ENCODE peak calls at places on chromosomes 6 and 20, in ten cellular contexts. B is neuronal stem cell; L is effector CD4-positive, alpha-beta T cell; G is fibroblast of mammary gland; T is T-helper 2 cell; Q is ureter; F is activated CD4-positive, CD25-positive, alpha-beta regulatory T cell; W is CD8-positive, alpha-beta T cell; Z is Kasumi-1; R is AG09319. S is an unnamed sample.

GRCh38 chr6:24925661-24926060 is 10.1 kb downstream of the RIPOR2 start:
- DNase-seq in B (no peak), Q (no peak), G (no peak), L (no peak), F (no peak), Z (no peak), R (no peak), T (no peak), W (no peak), S (no peak)

GRCh38 chr20:45235995-45236394 is 14.8 kb downstream of the SEMG2 start:
- DNase-seq in Q (no peak), L (no peak), W (no peak), R (no peak), G (no peak), B (no peak), T (no peak), F (no peak), Z (no peak), S (peak; percentile 20)

GRCh38 chr20:4811661-4812181 is 90.0 kb downstream of the PRND start:
- DNase-seq in Q (peak; percentile 59), B (no peak), Z (peak; percentile 91), W (peak; percentile 87), F (peak; percentile 21), T (peak; percentile 81), L (peak; percentile 51), G (no peak), R (no peak), S (no peak)

GRCh38 chr6:155154158-155154830 is 109.5 kb upstream of the CLDN20 start:
- DNase-seq in R (no peak), B (no peak), F (no peak), Q (no peak), T (no peak), L (no peak), Z (peak; percentile 62), W (no peak), G (peak; percentile 89), S (no peak)

GRCh38 chr20:4153251-4153650 is 137.9 kb upstream of the RNF24 start:
- DNase-seq in Q (no peak), T (no peak), W (no peak), L (no peak), B (no peak), F (no peak), R (no peak), G (no peak), Z (no peak), S (no peak)

GRCh38 chr6:95240514-95240913 is 336.8 kb upstream of the MANEA start:
- DNase-seq in F (no peak), Z (no peak), L (no peak), T (no peak), W (no peak), B (no peak), R (no peak), G (peak; percentile 24), Q (no peak), S (no peak)

GRCh38 chr20:24813080-24813479 is 136.0 kb upstream of the CST7 start:
- DNase-seq in R (no peak), F (no peak), Z (no peak), W (no peak), L (no peak), B (no peak), Q (no peak), T (no peak), G (no peak), S (no peak)

GRCh38 chr6:122697458-122697857 is 82.1 kb upstream of the FABP7 start:
- DNase-seq in Z (no peak), W (no peak), R (no peak), B (no peak), G (no peak), T (no peak), L (no peak), Q (no peak), F (no peak), S (no peak)

GRCh38 chr6:110534731-110535164 is 58.3 kb upstream of the SLC22A16 start:
- DNase-seq in G (peak; percentile 96), F (no peak), B (no peak), Z (no peak), Q (no peak), L (no peak), W (no peak), T (no peak), R (no peak), S (no peak)

GRCh38 chr6:12937971-12938370 is 221.4 kb downstream of the PHACTR1 start:
- DNase-seq in G (no peak), B (no peak), Z (no peak), W (no peak), F (no peak), Q (no peak), T (no peak), L (no peak), R (no peak), S (no peak)

GRCh38 chr6:38387994-38388393 is 251.7 kb downstream of the BTBD9 start:
- DNase-seq in G (peak; percentile 71), F (no peak), W (no peak), Z (no peak), Q (no peak), B (no peak), T (no peak), L (no peak), R (peak; percentile 88), S (no peak)

GRCh38 chr6:21935561-21936028 is 342.0 kb downstream of the SOX4 start:
- DNase-seq in R (peak; percentile 76), G (peak; percentile 72), W (no peak), L (no peak), Z (peak; percentile 73), T (no peak), Q (no peak), F (no peak), B (no peak), S (no peak)

GRCh38 chr6:114171473-114171872 is 171.3 kb downstream of the HS3ST5 start:
- DNase-seq in Q (no peak), W (no peak), B (no peak), R (no peak), T (no peak), G (no peak), L (no peak), F (no peak), Z (no peak), S (no peak)

GRCh38 chr20:58450259-58450658 is 61.2 kb downstream of the VAPB start:
- DNase-seq in L (no peak), Q (no peak), R (no peak), Z (no peak), G (peak; percentile 52), W (no peak), F (no peak), T (no peak), B (no peak), S (no peak)

GRCh38 chr6:3318821-3319540 is 60.2 kb downstream of the PSMG4 start:
- DNase-seq in R (no peak), Z (no peak), Q (no peak), G (no peak), L (no peak), B (no peak), F (no peak), W (no peak), T (no peak), S (no peak)

GRCh38 chr6:89260832-89261231 is 43.7 kb upstream of the GABRR1 start:
- DNase-seq in Q (no peak), Z (peak; percentile 57), G (no peak), L (no peak), B (no peak), F (no peak), T (no peak), W (no peak), R (no peak), S (no peak)

GRCh38 chr20:60808003-60808402 is 444.1 kb upstream of the CDH4 start:
- DNase-seq in R (no peak), Q (no peak), F (no peak), T (no peak), B (no peak), Z (no peak), L (no peak), G (no peak), W (no peak), S (no peak)

GRCh38 chr6:88586371-88587157 is 376.9 kb downstream of the RNGTT start:
- DNase-seq in R (no peak), G (peak; percentile 43), F (no peak), B (no peak), T (no peak), W (no peak), L (no peak), Q (no peak), Z (no peak), S (no peak)

GRCh38 chr6:25171301-25171700 is 107.9 kb upstream of the CARMIL1 start:
- DNase-seq in Q (no peak), G (no peak), L (no peak), F (no peak), W (no peak), R (no peak), Z (no peak), B (no peak), T (no peak), S (no peak)

GRCh38 chr20:61346996-61347906 is 95.2 kb downstream of the CDH4 start:
- DNase-seq in T (no peak), B (no peak), Z (no peak), L (no peak), G (no peak), W (no peak), F (no peak), R (no peak), Q (no peak), S (no peak)

GRCh38 chr20:25259788-25260254 is 11.9 kb downstream of the PYGB start:
- DNase-seq in T (no peak), B (no peak), L (no peak), R (no peak), G (no peak), Q (peak; percentile 27), Z (no peak), F (no peak), W (peak; percentile 60), S (no peak)

GRCh38 chr6:130620338-130620781 is 206.8 kb upstream of the SMLR1 start:
- DNase-seq in G (peak; percentile 53), F (no peak), B (no peak), W (no peak), L (no peak), Q (no peak), R (no peak), Z (no peak), T (no peak), S (no peak)

GRCh38 chr20:14337400-14338171 is at the start of gene FLRT3:
- DNase-seq in F (no peak), R (peak; percentile 90), T (no peak), G (peak; percentile 96), Q (peak; percentile 90), B (peak; percentile 91), L (no peak), Z (peak; percentile 90), W (no peak), S (peak; percentile 70)

GRCh38 chr6:36735110-36735971 is 37.7 kb downstream of the RAB44 start:
- DNase-seq in W (no peak), B (no peak), F (no peak), Z (peak; percentile 87), L (no peak), G (peak; percentile 76), R (peak; percentile 80), T (no peak), Q (peak; percentile 84), S (no peak)

GRCh38 chr6:76264466-76264865 is 192.0 kb upstream of the IMPG1 start:
- DNase-seq in L (no peak), F (no peak), G (no peak), T (no peak), B (no peak), R (no peak), Z (no peak), W (no peak), Q (no peak), S (no peak)

GRCh38 chr20:22341508-22341907 is 242.9 kb downstream of the FOXA2 start:
- DNase-seq in Z (no peak), T (no peak), Q (no peak), W (no peak), B (no peak), F (no peak), L (no peak), R (no peak), G (peak; percentile 34), S (no peak)

GRCh38 chr20:48720256-48721020 is 107.4 kb downstream of the PREX1 start:
- DNase-seq in T (no peak), R (no peak), L (no peak), Q (no peak), F (no peak), W (no peak), B (no peak), G (no peak), Z (no peak), S (no peak)

GRCh38 chr20:58833921-58834320 is 16.8 kb downstream of the GNAS-AS1 start:
- DNase-seq in Z (no peak), B (no peak), T (no peak), W (no peak), F (no peak), L (no peak), Q (no peak), R (no peak), G (no peak), S (no peak)

S was measured in NCI-H1930.